ENCODE peak calls at places on chromosomes 16 and 17, in four cellular contexts. C is NCI-H1436, X is ascending aorta, E is KBM-7. S is an unnamed sample.

GRCh38 chr17:73872816-73873215 is 228.6 kb upstream of the SDK2 start:
- DNase-seq in C (no peak), X (no peak), E (no peak), S (no peak)

GRCh38 chr16:50210266-50211038 is 55.9 kb upstream of the ADCY7 start:
- DNase-seq in C (peak), X (no peak), E (peak), S (peak)

GRCh38 chr17:76657505-76658386 is 14.2 kb upstream of the ST6GALNAC1 start:
- DNase-seq in C (no peak), X (no peak), E (no peak), S (no peak)

GRCh38 chr16:72312862-72313261 is 140.9 kb upstream of the PMFBP1 start:
- DNase-seq in C (no peak), X (no peak), E (no peak), S (no peak)

GRCh38 chr16:27735031-27735430 is 185.1 kb downstream of the KATNIP start:
- DNase-seq in C (no peak), X (no peak), E (no peak), S (no peak)

GRCh38 chr17:43217614-43218087 is 6.0 kb downstream of the TMEM106A start:
- DNase-seq in C (no peak), X (no peak), E (no peak), S (no peak)

GRCh38 chr17:15488557-15488956 is 21.1 kb upstream of the CDRT4 start:
- DNase-seq in C (no peak), X (no peak), E (no peak), S (no peak)

GRCh38 chr16:86519649-86520316 is 9.5 kb downstream of the FOXF1 start:
- DNase-seq in C (peak), X (no peak), E (peak), S (peak)

GRCh38 chr17:34420254-34420766 is 57.3 kb upstream of the CCL1 start:
- DNase-seq in C (peak), X (no peak), E (peak), S (peak)

GRCh38 chr16:87784812-87785211 is 19.0 kb upstream of the KLHDC4 start:
- DNase-seq in C (no peak), X (no peak), E (no peak), S (no peak)

GRCh38 chr17:17507465-17508011 is 11.3 kb upstream of the RASD1 start:
- DNase-seq in C (no peak), X (no peak), E (no peak), S (no peak)

GRCh38 chr16:66487580-66488235 is 60.6 kb downstream of the BEAN1 start:
- DNase-seq in C (no peak), X (no peak), E (no peak), S (no peak)

GRCh38 chr16:4826980-4827379 is 20.1 kb downstream of the GLYR1 start:
- DNase-seq in C (no peak), X (no peak), E (no peak), S (no peak)

GRCh38 chr17:77322284-77322533 is 181.4 kb downstream of the SEC14L1 start:
- DNase-seq in C (no peak), X (no peak), E (no peak), S (no peak)

GRCh38 chr17:79051306-79051705 is 23.3 kb upstream of the ENGASE start:
- DNase-seq in C (no peak), X (no peak), E (no peak), S (no peak)

GRCh38 chr17:39949028-39949427 is 13.8 kb upstream of the GSDMA start:
- DNase-seq in C (no peak), X (no peak), E (no peak), S (no peak)

GRCh38 chr16:49763826-49764225 is 92.1 kb downstream of the ZNF423 start:
- DNase-seq in C (no peak), X (no peak), E (no peak), S (no peak)

GRCh38 chr17:45223541-45224528 is 2.1 kb downstream of the FMNL1 start:
- DNase-seq in C (no peak), X (no peak), E (no peak), S (no peak)

GRCh38 chr17:29036584-29036983 is 6.4 kb upstream of the PIPOX start:
- DNase-seq in C (no peak), X (no peak), E (no peak), S (no peak)

GRCh38 chr17:35666070-35666469 is 65.4 kb upstream of the RASL10B start:
- DNase-seq in C (no peak), X (no peak), E (no peak), S (no peak)

GRCh38 chr17:31299624-31300023 is 2.6 kb upstream of the OMG start:
- DNase-seq in C (no peak), X (no peak), E (no peak), S (no peak)

GRCh38 chr17:2212328-2212981 is 91.1 kb downstream of the SMG6 start:
- DNase-seq in C (no peak), X (peak), E (no peak), S (no peak)

GRCh38 chr16:85651822-85652430 is 36.8 kb downstream of the GINS2 start:
- DNase-seq in C (peak), X (no peak), E (no peak), S (no peak)

GRCh38 chr17:57388326-57388725 is 132.0 kb downstream of the MSI2 start:
- DNase-seq in C (no peak), X (no peak), E (no peak), S (no peak)

GRCh38 chr17:80717661-80718060 is 173.0 kb downstream of the RPTOR start:
- DNase-seq in C (no peak), X (no peak), E (no peak), S (no peak)

GRCh38 chr16:272633-273546 is 2.9 kb downstream of the RGS11 start:
- DNase-seq in C (no peak), X (no peak), E (no peak), S (no peak)

GRCh38 chr17:81002409-81003361 is 11.0 kb downstream of the CHMP6 start:
- DNase-seq in C (peak), X (no peak), E (no peak), S (no peak)

GRCh38 chr17:36928450-36929125 is 8.7 kb upstream of the LHX1 start:
- DNase-seq in C (no peak), X (no peak), E (no peak), S (no peak)

GRCh38 chr17:68290955-68291835 is at the start of the genes ARSG and SLC16A6:
- DNase-seq in C (peak), X (no peak), E (peak), S (peak)

GRCh38 chr17:10579270-10579669 is 29.8 kb upstream of the MYH2 start:
- DNase-seq in C (no peak), X (no peak), E (no peak), S (no peak)

GRCh38 chr17:60720763-60721531 is 43.3 kb downstream of the BCAS3 start:
- DNase-seq in C (peak), X (no peak), E (peak), S (no peak)

GRCh38 chr17:50056217-50056960 is 479 bp downstream of the ITGA3 start:
- DNase-seq in C (peak), X (no peak), E (peak), S (peak)